ENCODE peak calls at places on chromosomes 7 and 10, in six cellular contexts. One of them, this sample, is unnamed.
A peak's percentile ranks its signal among the peaks of the same experiment; 100 is the strongest.

GRCh38 chr7:20651960-20652544 is 36.6 kb downstream of the ABCB5 start:
- DNase-seq in PC-3: peak; percentile 54
- DNase-seq in OCI-LY7: no peak
- DNase-seq in GM23338: no peak
- DNase-seq in SK-N-SH: peak; percentile 27
- DNase-seq in hepatocyte: peak; percentile 10
- DNase-seq in this sample: peak; percentile 23

GRCh38 chr10:109996766-109997171 is 11.0 kb upstream of the ADD3 start:
- DNase-seq in hepatocyte: peak; percentile 19
- DNase-seq in SK-N-SH: no peak
- DNase-seq in PC-3: no peak
- DNase-seq in GM23338: no peak
- DNase-seq in OCI-LY7: no peak
- DNase-seq in this sample: no peak

GRCh38 chr10:77970869-77971803 is 44.6 kb upstream of the DLG5 start:
- DNase-seq in OCI-LY7: peak; percentile 8
- DNase-seq in SK-N-SH: peak; percentile 68
- DNase-seq in PC-3: peak; percentile 99
- DNase-seq in GM23338: peak; percentile 54
- DNase-seq in hepatocyte: peak; percentile 86
- DNase-seq in this sample: peak; percentile 33

GRCh38 chr7:131071786-131072504 is 255.7 kb upstream of the MKLN1 start:
- DNase-seq in SK-N-SH: peak; percentile 37
- DNase-seq in GM23338: peak; percentile 56
- DNase-seq in hepatocyte: no peak
- DNase-seq in OCI-LY7: peak; percentile 11
- DNase-seq in PC-3: peak; percentile 72
- DNase-seq in this sample: peak; percentile 48

GRCh38 chr10:958106-958505 is 26.6 kb upstream of the LARP4B start:
- DNase-seq in OCI-LY7: no peak
- DNase-seq in hepatocyte: no peak
- DNase-seq in GM23338: no peak
- DNase-seq in PC-3: no peak
- DNase-seq in SK-N-SH: no peak
- DNase-seq in this sample: no peak

GRCh38 chr10:34813626-34814227 is 1.4 kb downstream of the PARD3 start:
- DNase-seq in PC-3: peak; percentile 83
- DNase-seq in OCI-LY7: no peak
- DNase-seq in GM23338: no peak
- DNase-seq in hepatocyte: peak; percentile 47
- DNase-seq in SK-N-SH: no peak
- DNase-seq in this sample: no peak

GRCh38 chr7:155941688-155942087 is 129.4 kb upstream of the SHH start:
- DNase-seq in hepatocyte: no peak
- DNase-seq in PC-3: no peak
- DNase-seq in GM23338: no peak
- DNase-seq in OCI-LY7: no peak
- DNase-seq in SK-N-SH: no peak
- DNase-seq in this sample: no peak

GRCh38 chr7:64618785-64619456 is 47.0 kb upstream of the ZNF107 start:
- DNase-seq in OCI-LY7: peak; percentile 81
- DNase-seq in GM23338: peak; percentile 80
- DNase-seq in SK-N-SH: peak; percentile 53
- DNase-seq in PC-3: peak; percentile 73
- DNase-seq in hepatocyte: no peak
- DNase-seq in this sample: peak; percentile 59

GRCh38 chr10:75967491-75967890 is 536.1 kb downstream of the LRMDA start:
- DNase-seq in SK-N-SH: no peak
- DNase-seq in hepatocyte: no peak
- DNase-seq in PC-3: no peak
- DNase-seq in GM23338: peak; percentile 48
- DNase-seq in OCI-LY7: no peak
- DNase-seq in this sample: no peak

GRCh38 chr7:109246330-109247077 is 676.8 kb downstream of the DNAJB9 start:
- DNase-seq in OCI-LY7: no peak
- DNase-seq in SK-N-SH: no peak
- DNase-seq in GM23338: no peak
- DNase-seq in hepatocyte: no peak
- DNase-seq in PC-3: peak; percentile 88
- DNase-seq in this sample: no peak

GRCh38 chr7:26293569-26294308 is 2.1 kb downstream of the SNX10 start:
- DNase-seq in hepatocyte: no peak
- DNase-seq in SK-N-SH: no peak
- DNase-seq in GM23338: no peak
- DNase-seq in OCI-LY7: peak; percentile 53
- DNase-seq in PC-3: no peak
- DNase-seq in this sample: peak; percentile 45

GRCh38 chr10:26046073-26046684 is 112.2 kb downstream of the MYO3A start:
- DNase-seq in GM23338: peak; percentile 45
- DNase-seq in PC-3: no peak
- DNase-seq in hepatocyte: no peak
- DNase-seq in OCI-LY7: no peak
- DNase-seq in SK-N-SH: no peak
- DNase-seq in this sample: no peak

GRCh38 chr7:13822678-13823077 is 166.8 kb downstream of the ETV1 start:
- DNase-seq in GM23338: no peak
- DNase-seq in OCI-LY7: no peak
- DNase-seq in hepatocyte: no peak
- DNase-seq in PC-3: peak; percentile 78
- DNase-seq in SK-N-SH: no peak
- DNase-seq in this sample: no peak

GRCh38 chr10:77036993-77037734 is 600.4 kb downstream of the KCNMA1 start:
- DNase-seq in SK-N-SH: peak; percentile 27
- DNase-seq in GM23338: peak; percentile 86
- DNase-seq in OCI-LY7: peak; percentile 7
- DNase-seq in hepatocyte: peak; percentile 26
- DNase-seq in PC-3: peak; percentile 74
- DNase-seq in this sample: peak; percentile 7

GRCh38 chr10:58576736-58577366 is 64.2 kb downstream of the BICC1 start:
- DNase-seq in PC-3: no peak
- DNase-seq in GM23338: no peak
- DNase-seq in SK-N-SH: no peak
- DNase-seq in OCI-LY7: no peak
- DNase-seq in hepatocyte: no peak
- DNase-seq in this sample: no peak

GRCh38 chr10:58579011-58579655 is 66.5 kb downstream of the BICC1 start:
- DNase-seq in GM23338: peak; percentile 29
- DNase-seq in OCI-LY7: no peak
- DNase-seq in SK-N-SH: no peak
- DNase-seq in hepatocyte: no peak
- DNase-seq in PC-3: no peak
- DNase-seq in this sample: no peak

GRCh38 chr10:58577394-58577793 is 64.7 kb downstream of the BICC1 start:
- DNase-seq in OCI-LY7: no peak
- DNase-seq in hepatocyte: no peak
- DNase-seq in SK-N-SH: no peak
- DNase-seq in GM23338: no peak
- DNase-seq in PC-3: no peak
- DNase-seq in this sample: no peak

GRCh38 chr10:58582045-58582444 is 69.4 kb downstream of the BICC1 start:
- DNase-seq in hepatocyte: no peak
- DNase-seq in SK-N-SH: no peak
- DNase-seq in GM23338: no peak
- DNase-seq in OCI-LY7: no peak
- DNase-seq in PC-3: no peak
- DNase-seq in this sample: no peak

GRCh38 chr10:58578366-58578765 is 65.7 kb downstream of the BICC1 start:
- DNase-seq in SK-N-SH: no peak
- DNase-seq in GM23338: no peak
- DNase-seq in hepatocyte: no peak
- DNase-seq in OCI-LY7: no peak
- DNase-seq in PC-3: no peak
- DNase-seq in this sample: no peak
- H3K27ac ChIP-seq in SK-N-SH: peak overlapping the region; percentile 83
- H3K27ac ChIP-seq in GM23338: no peak overlapping the region
- H3K27ac ChIP-seq in hepatocyte: peak overlapping the region; percentile 12
- H3K27ac ChIP-seq in OCI-LY7: no peak overlapping the region
- H3K27ac ChIP-seq in PC-3: no peak overlapping the region
- H3K27ac ChIP-seq in this sample: no peak overlapping the region

GRCh38 chr7:3762146-3762831 is 461.2 kb downstream of the SDK1 start:
- DNase-seq in OCI-LY7: no peak
- DNase-seq in SK-N-SH: no peak
- DNase-seq in PC-3: no peak
- DNase-seq in hepatocyte: no peak
- DNase-seq in GM23338: peak; percentile 23
- DNase-seq in this sample: no peak
- H3K4me3 ChIP-seq in OCI-LY7: no peak overlapping the region
- H3K4me3 ChIP-seq in SK-N-SH: no peak overlapping the region
- H3K4me3 ChIP-seq in PC-3: no peak overlapping the region
- H3K4me3 ChIP-seq in hepatocyte: no peak overlapping the region
- H3K4me3 ChIP-seq in GM23338: no peak overlapping the region
- H3K4me3 ChIP-seq in this sample: no peak overlapping the region

DNA sequence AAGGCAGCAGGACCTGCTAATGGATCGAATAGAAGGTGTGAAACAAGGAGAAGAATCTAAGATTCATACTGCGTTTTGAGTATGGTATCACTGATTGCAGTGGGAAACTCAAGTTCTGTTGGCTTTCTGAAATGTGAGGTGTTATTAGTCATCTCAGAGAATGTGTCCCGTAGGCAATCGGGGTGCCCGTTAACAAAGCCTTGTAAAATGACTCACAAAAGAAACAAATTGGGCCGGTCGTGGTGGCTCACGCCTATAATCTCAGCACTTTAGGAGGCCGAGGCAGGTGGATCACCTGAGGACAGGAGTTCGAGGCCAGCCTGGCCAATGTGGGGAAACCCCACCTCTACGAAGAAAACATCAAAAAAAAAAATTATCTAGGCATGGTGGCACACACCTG is 118.2 kb upstream of the C7orf33 start:
- DNase-seq in PC-3: peak; percentile 43
- DNase-seq in GM23338: no peak
- DNase-seq in SK-N-SH: no peak
- DNase-seq in OCI-LY7: no peak
- DNase-seq in hepatocyte: no peak
- DNase-seq in this sample: no peak
- TF ChIP-seq EZH2phosphoT487 in PC-3: no peak
- TF ChIP-seq EZH2phosphoT487 in GM23338: no peak
- TF ChIP-seq EZH2phosphoT487 in SK-N-SH: no peak
- TF ChIP-seq EZH2phosphoT487 in OCI-LY7: no peak
- TF ChIP-seq EZH2phosphoT487 in hepatocyte: no peak
- TF ChIP-seq EZH2phosphoT487 in this sample: no peak

GRCh38 chr7:100400656-100401055 is 27.4 kb downstream of the PILRA start:
- DNase-seq in SK-N-SH: peak; percentile 50
- DNase-seq in OCI-LY7: peak; percentile 64
- DNase-seq in hepatocyte: no peak
- DNase-seq in GM23338: peak; percentile 72
- DNase-seq in PC-3: no peak
- DNase-seq in this sample: no peak

GRCh38 chr7:100398239-100398638 is 25.0 kb downstream of the PILRA start:
- DNase-seq in SK-N-SH: no peak
- DNase-seq in OCI-LY7: no peak
- DNase-seq in PC-3: no peak
- DNase-seq in hepatocyte: no peak
- DNase-seq in GM23338: no peak
- DNase-seq in this sample: no peak

GRCh38 chr7:100401811-100402210 is 26.7 kb downstream of the ZCWPW1 start:
- DNase-seq in GM23338: no peak
- DNase-seq in hepatocyte: no peak
- DNase-seq in SK-N-SH: peak; percentile 39
- DNase-seq in PC-3: no peak
- DNase-seq in OCI-LY7: no peak
- DNase-seq in this sample: no peak

GRCh38 chr7:100402241-100402640 is 26.3 kb downstream of the ZCWPW1 start:
- DNase-seq in PC-3: no peak
- DNase-seq in hepatocyte: no peak
- DNase-seq in OCI-LY7: no peak
- DNase-seq in SK-N-SH: no peak
- DNase-seq in GM23338: no peak
- DNase-seq in this sample: no peak

GRCh38 chr7:100400041-100400440 is 26.8 kb downstream of the PILRA start:
- DNase-seq in PC-3: no peak
- DNase-seq in hepatocyte: no peak
- DNase-seq in GM23338: no peak
- DNase-seq in OCI-LY7: no peak
- DNase-seq in SK-N-SH: no peak
- DNase-seq in this sample: no peak
- H3K27ac ChIP-seq in PC-3: no peak overlapping the region
- H3K27ac ChIP-seq in hepatocyte: no peak overlapping the region
- H3K27ac ChIP-seq in GM23338: no peak overlapping the region
- H3K27ac ChIP-seq in OCI-LY7: no peak overlapping the region
- H3K27ac ChIP-seq in SK-N-SH: no peak overlapping the region
- H3K27ac ChIP-seq in this sample: no peak overlapping the region

GRCh38 chr7:2446676-2447075 is 29.5 kb downstream of the GRIFIN start:
- DNase-seq in GM23338: no peak
- DNase-seq in SK-N-SH: no peak
- DNase-seq in hepatocyte: no peak
- DNase-seq in OCI-LY7: no peak
- DNase-seq in PC-3: no peak
- DNase-seq in this sample: no peak

GRCh38 chr7:2452074-2452507 is 24.1 kb downstream of the GRIFIN start:
- DNase-seq in SK-N-SH: peak; percentile 66
- DNase-seq in OCI-LY7: no peak
- DNase-seq in hepatocyte: peak; percentile 28
- DNase-seq in PC-3: no peak
- DNase-seq in GM23338: peak; percentile 51
- DNase-seq in this sample: no peak

GRCh38 chr7:2452643-2453270 is 23.4 kb downstream of the GRIFIN start:
- DNase-seq in hepatocyte: no peak
- DNase-seq in GM23338: no peak
- DNase-seq in PC-3: no peak
- DNase-seq in OCI-LY7: no peak
- DNase-seq in SK-N-SH: no peak
- DNase-seq in this sample: no peak

GRCh38 chr7:2450198-2451107 is 25.7 kb downstream of the GRIFIN start:
- DNase-seq in SK-N-SH: peak; percentile 41
- DNase-seq in GM23338: no peak
- DNase-seq in hepatocyte: no peak
- DNase-seq in OCI-LY7: no peak
- DNase-seq in PC-3: no peak
- DNase-seq in this sample: no peak

DNA sequence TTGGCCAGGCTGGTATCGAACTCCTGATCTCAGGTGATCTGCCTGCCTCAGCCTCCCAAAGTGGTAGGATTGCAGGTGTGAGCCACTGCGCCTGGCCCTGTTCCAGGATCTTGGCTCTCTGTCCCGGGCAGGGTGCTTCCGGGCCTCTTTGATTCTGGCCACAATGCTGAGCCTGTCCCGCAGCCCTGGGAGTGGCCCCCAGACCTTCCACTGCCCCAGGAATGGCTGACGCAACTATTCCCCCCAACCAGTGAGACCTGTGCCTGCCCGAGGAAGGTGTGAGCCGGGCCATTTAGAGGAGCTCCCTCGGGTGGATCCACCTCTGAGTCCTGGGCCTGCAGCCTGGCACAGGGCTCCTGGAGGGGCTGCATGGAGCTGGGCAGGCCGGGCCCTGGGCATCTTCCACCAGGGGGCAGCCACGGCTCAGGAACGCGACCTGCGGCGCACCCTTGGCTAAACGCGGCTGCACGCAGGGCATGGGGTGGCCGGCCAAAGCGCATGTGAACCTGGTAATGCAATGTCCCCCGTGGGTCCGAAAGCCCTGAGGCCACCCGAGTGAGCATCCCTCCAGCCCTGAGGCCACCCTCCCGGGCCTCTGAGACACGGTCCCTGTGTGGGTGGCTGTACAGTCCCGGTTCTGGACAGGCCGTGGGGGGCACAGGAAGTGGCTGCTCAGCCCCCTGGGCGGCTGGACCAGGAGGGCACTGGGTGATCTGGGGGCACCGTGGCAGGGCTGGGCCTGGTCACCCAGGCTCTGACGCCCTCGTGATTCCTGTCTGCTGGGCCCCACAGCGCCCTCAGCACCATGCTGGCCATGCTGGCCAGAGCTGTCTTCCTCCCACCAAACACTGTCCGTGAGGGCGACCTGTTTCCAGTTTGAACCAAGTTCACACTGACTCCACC is 24.8 kb downstream of the GRIFIN start:
- DNase-seq in GM23338: peak; percentile 90
- DNase-seq in SK-N-SH: peak; percentile 99
- DNase-seq in PC-3: peak; percentile 82
- DNase-seq in hepatocyte: peak; percentile 87
- DNase-seq in OCI-LY7: peak; percentile 71
- DNase-seq in this sample: peak; percentile 64
- H3K4me3 ChIP-seq in GM23338: no peak overlapping the region
- H3K4me3 ChIP-seq in SK-N-SH: peak overlapping the region; percentile 29
- H3K4me3 ChIP-seq in PC-3: peak overlapping the region; percentile 58
- H3K4me3 ChIP-seq in hepatocyte: no peak overlapping the region
- H3K4me3 ChIP-seq in OCI-LY7: no peak overlapping the region
- H3K4me3 ChIP-seq in this sample: peak overlapping the region; percentile 33